ENCODE peak calls at places on chromosome 19, in ten cellular contexts. G is Peyer's patch, E is colonic mucosa, R is DND-41, Y is stomach, W is progenitor cell of endocrine pancreas, T is H1, M is PC-3, N is tibial nerve, S is GM06990. O is an unnamed sample.

GRCh38 chr19:55809381-55810058 is 22.3 kb downstream of the NLRP11 start:
- DNase-seq in M (peak), W (no peak), G (peak), T (peak), E (peak), R (peak), S (peak), N (no peak), Y (peak), O (no peak)

GRCh38 chr19:48393559-48394330 is at the start of gene GRIN2D:
- DNase-seq in T (no peak), Y (no peak), S (no peak), E (no peak), W (no peak), N (no peak), M (peak), R (peak), G (no peak), O (no peak)

GRCh38 chr19:37874784-37875183 is 31.6 kb downstream of the WDR87 start:
- DNase-seq in Y (no peak), N (no peak), W (no peak), G (no peak), E (no peak), M (no peak), R (no peak), T (no peak), S (no peak), O (no peak)

GRCh38 chr19:2625434-2625833 is 77.1 kb downstream of the GNG7 start:
- DNase-seq in N (no peak), M (no peak), T (no peak), Y (peak), S (no peak), G (peak), R (no peak), E (peak), W (no peak), O (no peak)

GRCh38 chr19:12364391-12365093 is 941 bp downstream of the ZNF442 start:
- DNase-seq in W (no peak), G (no peak), S (peak), Y (no peak), R (no peak), N (no peak), M (no peak), E (peak), T (no peak), O (no peak)

GRCh38 chr19:43525836-43526771 is 897 bp downstream of the ETHE1 start:
- DNase-seq in W (peak), S (no peak), G (peak), N (no peak), E (peak), T (no peak), M (peak), R (no peak), Y (peak), O (peak)

GRCh38 chr19:33296473-33297060 is 5.8 kb downstream of the CEBPA start:
- DNase-seq in M (no peak), R (no peak), N (peak), G (peak), E (no peak), Y (no peak), S (no peak), T (no peak), W (no peak), O (no peak)

GRCh38 chr19:18157465-18158063 is 4.6 kb downstream of the PIK3R2 start:
- DNase-seq in N (no peak), M (no peak), S (no peak), R (no peak), G (no peak), Y (no peak), E (no peak), W (no peak), T (no peak), O (no peak)

GRCh38 chr19:8304841-8305621 is 3.1 kb downstream of the CD320 start:
- DNase-seq in E (peak), S (no peak), W (peak), M (no peak), R (peak), G (peak), T (no peak), Y (peak), N (peak), O (no peak)

GRCh38 chr19:44777715-44778347 is at the start of gene CBLC:
- DNase-seq in W (peak), E (peak), Y (peak), T (peak), M (peak), R (no peak), S (no peak), N (no peak), G (peak), O (no peak)
- TF ChIP-seq CTCF in W (peak), E (no peak), Y (peak), T (no peak), M (peak), R (no peak), S (no peak), N (no peak), G (no peak), O (no peak)

GRCh38 chr19:1230585-1231489 is 7.0 kb downstream of the CBARP start:
- DNase-seq in E (no peak), G (no peak), T (no peak), Y (no peak), R (no peak), W (no peak), S (no peak), N (no peak), M (no peak), O (no peak)
- TF ChIP-seq CTCF in E (no peak), G (no peak), T (no peak), Y (no peak), R (no peak), W (no peak), S (no peak), N (no peak), M (no peak), O (no peak)

GRCh38 chr19:15759962-15760565 is 22.3 kb downstream of the OR10H3 start:
- DNase-seq in G (no peak), S (no peak), T (no peak), Y (no peak), R (no peak), E (peak), M (peak), N (no peak), W (no peak), O (no peak)
- TF ChIP-seq CTCF in G (no peak), S (peak), T (no peak), Y (peak), R (peak), E (peak), M (peak), N (no peak), W (no peak), O (no peak)

DNA sequence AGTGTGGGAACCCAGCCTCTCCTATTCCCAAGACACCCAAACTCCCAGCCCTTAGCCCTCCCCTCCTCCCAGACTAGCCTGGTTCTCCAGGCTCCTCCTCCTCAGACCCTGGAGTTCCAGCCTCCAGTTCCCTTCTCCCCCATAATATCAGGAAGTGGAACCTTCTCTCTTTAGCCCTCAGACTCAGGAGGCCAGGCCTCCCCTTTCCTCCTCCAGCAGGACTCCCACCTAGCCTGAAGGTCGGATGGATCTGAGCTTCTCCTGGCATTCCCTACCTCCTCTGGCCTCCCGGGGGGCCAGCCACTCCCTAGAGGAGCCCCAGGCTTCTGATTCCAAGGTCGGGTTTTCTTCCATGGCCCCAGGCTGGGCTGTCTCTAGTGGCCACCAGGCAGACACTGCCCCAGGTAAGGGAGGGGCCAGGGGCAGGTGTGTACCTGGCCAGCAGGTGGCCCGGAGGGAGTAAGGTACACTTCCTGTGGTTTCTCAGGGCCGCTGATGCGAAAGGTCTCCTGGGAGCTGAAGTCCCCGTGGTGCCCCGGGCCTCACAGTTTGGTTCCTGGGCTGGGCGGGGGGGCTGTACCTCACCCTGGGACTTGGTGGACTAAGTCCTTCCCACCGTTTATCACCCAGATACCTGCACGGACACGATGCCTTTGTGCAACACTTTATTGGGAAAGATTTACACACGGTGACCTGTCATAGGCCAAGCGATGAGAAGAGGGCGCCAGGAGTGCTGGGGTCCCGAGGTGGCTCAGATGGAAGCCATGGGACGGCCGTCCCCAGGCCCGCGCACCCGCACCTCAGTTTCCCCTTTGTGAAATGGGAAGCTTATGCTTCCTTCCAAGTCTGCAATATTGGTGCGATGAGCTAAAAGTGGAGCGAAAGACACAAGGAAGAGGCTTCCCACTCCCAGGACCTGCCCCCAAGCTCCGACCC is at the start of gene TMC4:
- DNase-seq in S (no peak), T (no peak), M (peak), N (no peak), E (peak), Y (peak), G (peak), W (peak), R (no peak), O (no peak)
- TF ChIP-seq CTCF in S (peak), T (peak), M (peak), N (no peak), E (peak), Y (peak), G (no peak), W (peak), R (no peak), O (no peak)

O was measured in coronary artery.